ENCODE peak calls at places on chromosomes 3 and 15, in nine cellular contexts. One of them, this sample, is unnamed.

GRCh38 chr3:133271491-133271890 is 128.4 kb upstream of the BFSP2 start:
- DNase-seq in fibroblast of lung: peak; percentile 28
- DNase-seq in colonic mucosa: no peak
- DNase-seq in heart right ventricle: no peak
- DNase-seq in heart left ventricle: no peak
- DNase-seq in CD8-positive, alpha-beta T cell: no peak
- DNase-seq in ascending aorta: no peak
- DNase-seq in left ventricle myocardium inferior: no peak
- DNase-seq in GM23338: peak; percentile 43
- DNase-seq in this sample: no peak

GRCh38 chr15:71732636-71733035 is 77.7 kb upstream of the NR2E3 start:
- DNase-seq in colonic mucosa: peak; percentile 64
- DNase-seq in ascending aorta: no peak
- DNase-seq in fibroblast of lung: no peak
- DNase-seq in CD8-positive, alpha-beta T cell: no peak
- DNase-seq in heart right ventricle: no peak
- DNase-seq in GM23338: no peak
- DNase-seq in left ventricle myocardium inferior: no peak
- DNase-seq in heart left ventricle: no peak
- DNase-seq in this sample: no peak

GRCh38 chr3:151086484-151087456 is 1.3 kb downstream of the MED12L start:
- DNase-seq in ascending aorta: no peak
- DNase-seq in fibroblast of lung: peak; percentile 84
- DNase-seq in heart left ventricle: peak; percentile 77
- DNase-seq in left ventricle myocardium inferior: peak; percentile 65
- DNase-seq in colonic mucosa: peak; percentile 59
- DNase-seq in CD8-positive, alpha-beta T cell: peak; percentile 67
- DNase-seq in GM23338: peak; percentile 84
- DNase-seq in heart right ventricle: peak; percentile 67
- DNase-seq in this sample: peak; percentile 87

GRCh38 chr3:101065962-101066361 is 72.7 kb upstream of the ABI3BP start:
- DNase-seq in colonic mucosa: no peak
- DNase-seq in GM23338: no peak
- DNase-seq in heart right ventricle: no peak
- DNase-seq in fibroblast of lung: peak; percentile 86
- DNase-seq in left ventricle myocardium inferior: no peak
- DNase-seq in heart left ventricle: no peak
- DNase-seq in ascending aorta: no peak
- DNase-seq in CD8-positive, alpha-beta T cell: no peak
- DNase-seq in this sample: no peak

GRCh38 chr3:48784426-48785120 is 63.1 kb downstream of the PRKAR2A start:
- DNase-seq in fibroblast of lung: peak; percentile 31
- DNase-seq in ascending aorta: no peak
- DNase-seq in heart left ventricle: no peak
- DNase-seq in left ventricle myocardium inferior: no peak
- DNase-seq in colonic mucosa: no peak
- DNase-seq in heart right ventricle: no peak
- DNase-seq in CD8-positive, alpha-beta T cell: no peak
- DNase-seq in GM23338: no peak
- DNase-seq in this sample: no peak

GRCh38 chr3:40505599-40506462 is at the start of gene ZNF620:
- DNase-seq in ascending aorta: peak; percentile 12
- DNase-seq in heart left ventricle: peak; percentile 88
- DNase-seq in CD8-positive, alpha-beta T cell: peak; percentile 48
- DNase-seq in GM23338: peak; percentile 96
- DNase-seq in colonic mucosa: peak; percentile 80
- DNase-seq in heart right ventricle: peak; percentile 73
- DNase-seq in left ventricle myocardium inferior: peak; percentile 72
- DNase-seq in fibroblast of lung: peak; percentile 59
- DNase-seq in this sample: peak; percentile 85

GRCh38 chr3:52552089-52552488 is 15.7 kb downstream of the UQCC5 start:
- DNase-seq in fibroblast of lung: no peak
- DNase-seq in ascending aorta: no peak
- DNase-seq in GM23338: no peak
- DNase-seq in heart left ventricle: no peak
- DNase-seq in left ventricle myocardium inferior: no peak
- DNase-seq in CD8-positive, alpha-beta T cell: no peak
- DNase-seq in colonic mucosa: no peak
- DNase-seq in heart right ventricle: no peak
- DNase-seq in this sample: no peak

GRCh38 chr3:54433846-54434245 is 311.5 kb downstream of the CACNA2D3 start:
- DNase-seq in colonic mucosa: no peak
- DNase-seq in CD8-positive, alpha-beta T cell: no peak
- DNase-seq in GM23338: peak; percentile 92
- DNase-seq in heart left ventricle: no peak
- DNase-seq in ascending aorta: no peak
- DNase-seq in heart right ventricle: no peak
- DNase-seq in left ventricle myocardium inferior: no peak
- DNase-seq in fibroblast of lung: no peak
- DNase-seq in this sample: no peak

GRCh38 chr3:109050591-109051167 is 67.3 kb downstream of the MORC1 start:
- DNase-seq in ascending aorta: no peak
- DNase-seq in colonic mucosa: peak; percentile 23
- DNase-seq in fibroblast of lung: peak; percentile 39
- DNase-seq in left ventricle myocardium inferior: no peak
- DNase-seq in heart right ventricle: no peak
- DNase-seq in CD8-positive, alpha-beta T cell: peak; percentile 7
- DNase-seq in heart left ventricle: no peak
- DNase-seq in GM23338: peak; percentile 48
- DNase-seq in this sample: peak; percentile 20

GRCh38 chr3:13135251-13135810 is 62.1 kb upstream of the IQSEC1 start:
- DNase-seq in left ventricle myocardium inferior: no peak
- DNase-seq in GM23338: no peak
- DNase-seq in fibroblast of lung: no peak
- DNase-seq in heart right ventricle: no peak
- DNase-seq in heart left ventricle: no peak
- DNase-seq in ascending aorta: no peak
- DNase-seq in colonic mucosa: no peak
- DNase-seq in CD8-positive, alpha-beta T cell: no peak
- DNase-seq in this sample: no peak

GRCh38 chr15:37032091-37032775 is 68.1 kb downstream of the MEIS2 start:
- DNase-seq in heart right ventricle: no peak
- DNase-seq in heart left ventricle: no peak
- DNase-seq in GM23338: no peak
- DNase-seq in fibroblast of lung: no peak
- DNase-seq in ascending aorta: no peak
- DNase-seq in left ventricle myocardium inferior: no peak
- DNase-seq in CD8-positive, alpha-beta T cell: no peak
- DNase-seq in colonic mucosa: no peak
- DNase-seq in this sample: no peak

GRCh38 chr15:71761649-71762048 is 48.7 kb upstream of the NR2E3 start:
- DNase-seq in ascending aorta: no peak
- DNase-seq in heart right ventricle: no peak
- DNase-seq in colonic mucosa: peak; percentile 79
- DNase-seq in GM23338: no peak
- DNase-seq in fibroblast of lung: peak; percentile 68
- DNase-seq in heart left ventricle: peak; percentile 79
- DNase-seq in left ventricle myocardium inferior: no peak
- DNase-seq in CD8-positive, alpha-beta T cell: no peak
- DNase-seq in this sample: peak; percentile 80

GRCh38 chr3:185699927-185700326 is 113.8 kb downstream of the SENP2 start:
- DNase-seq in colonic mucosa: no peak
- DNase-seq in GM23338: no peak
- DNase-seq in fibroblast of lung: no peak
- DNase-seq in CD8-positive, alpha-beta T cell: no peak
- DNase-seq in left ventricle myocardium inferior: no peak
- DNase-seq in heart right ventricle: no peak
- DNase-seq in heart left ventricle: no peak
- DNase-seq in ascending aorta: no peak
- DNase-seq in this sample: no peak

GRCh38 chr3:18951333-18951732 is 197.0 kb upstream of the KCNH8 start:
- DNase-seq in ascending aorta: no peak
- DNase-seq in left ventricle myocardium inferior: no peak
- DNase-seq in fibroblast of lung: no peak
- DNase-seq in colonic mucosa: no peak
- DNase-seq in heart right ventricle: no peak
- DNase-seq in GM23338: no peak
- DNase-seq in CD8-positive, alpha-beta T cell: no peak
- DNase-seq in heart left ventricle: no peak
- DNase-seq in this sample: no peak

GRCh38 chr3:66441692-66442091 is 59.1 kb downstream of the LRIG1 start:
- DNase-seq in left ventricle myocardium inferior: no peak
- DNase-seq in CD8-positive, alpha-beta T cell: no peak
- DNase-seq in GM23338: no peak
- DNase-seq in heart left ventricle: no peak
- DNase-seq in heart right ventricle: no peak
- DNase-seq in ascending aorta: no peak
- DNase-seq in colonic mucosa: no peak
- DNase-seq in fibroblast of lung: no peak
- DNase-seq in this sample: no peak

GRCh38 chr3:66439666-66440344 is 61.0 kb downstream of the LRIG1 start:
- DNase-seq in GM23338: no peak
- DNase-seq in fibroblast of lung: no peak
- DNase-seq in colonic mucosa: no peak
- DNase-seq in ascending aorta: no peak
- DNase-seq in heart left ventricle: no peak
- DNase-seq in heart right ventricle: no peak
- DNase-seq in CD8-positive, alpha-beta T cell: no peak
- DNase-seq in left ventricle myocardium inferior: no peak
- DNase-seq in this sample: no peak

GRCh38 chr3:66443404-66443803 is 57.4 kb downstream of the LRIG1 start:
- DNase-seq in left ventricle myocardium inferior: no peak
- DNase-seq in ascending aorta: no peak
- DNase-seq in CD8-positive, alpha-beta T cell: no peak
- DNase-seq in GM23338: no peak
- DNase-seq in colonic mucosa: no peak
- DNase-seq in heart right ventricle: no peak
- DNase-seq in fibroblast of lung: no peak
- DNase-seq in heart left ventricle: no peak
- DNase-seq in this sample: no peak

GRCh38 chr3:66442254-66443249 is 58.3 kb downstream of the LRIG1 start:
- DNase-seq in left ventricle myocardium inferior: peak; percentile 79
- DNase-seq in GM23338: peak; percentile 94
- DNase-seq in heart left ventricle: peak; percentile 82
- DNase-seq in colonic mucosa: peak; percentile 91
- DNase-seq in CD8-positive, alpha-beta T cell: no peak
- DNase-seq in ascending aorta: no peak
- DNase-seq in fibroblast of lung: peak; percentile 84
- DNase-seq in heart right ventricle: peak; percentile 66
- DNase-seq in this sample: peak; percentile 45

GRCh38 chr3:66441124-66441523 is 59.7 kb downstream of the LRIG1 start:
- DNase-seq in CD8-positive, alpha-beta T cell: no peak
- DNase-seq in fibroblast of lung: peak; percentile 40
- DNase-seq in heart left ventricle: no peak
- DNase-seq in ascending aorta: no peak
- DNase-seq in left ventricle myocardium inferior: no peak
- DNase-seq in heart right ventricle: no peak
- DNase-seq in colonic mucosa: no peak
- DNase-seq in GM23338: peak; percentile 44
- DNase-seq in this sample: no peak
- H3K4me3 ChIP-seq in CD8-positive, alpha-beta T cell: no peak overlapping the region
- H3K4me3 ChIP-seq in fibroblast of lung: no peak overlapping the region
- H3K4me3 ChIP-seq in heart left ventricle: no peak overlapping the region
- H3K4me3 ChIP-seq in ascending aorta: no peak overlapping the region
- H3K4me3 ChIP-seq in left ventricle myocardium inferior: no peak overlapping the region
- H3K4me3 ChIP-seq in heart right ventricle: no peak overlapping the region
- H3K4me3 ChIP-seq in colonic mucosa: no peak overlapping the region
- H3K4me3 ChIP-seq in GM23338: peak overlapping the region; percentile 32
- H3K4me3 ChIP-seq in this sample: no peak overlapping the region

GRCh38 chr15:66017009-66017408 is 147.7 kb downstream of the RAB11A start:
- DNase-seq in GM23338: no peak
- DNase-seq in CD8-positive, alpha-beta T cell: no peak
- DNase-seq in left ventricle myocardium inferior: no peak
- DNase-seq in colonic mucosa: no peak
- DNase-seq in heart right ventricle: no peak
- DNase-seq in fibroblast of lung: no peak
- DNase-seq in heart left ventricle: no peak
- DNase-seq in ascending aorta: no peak
- DNase-seq in this sample: no peak

GRCh38 chr15:66016199-66016598 is 146.9 kb downstream of the RAB11A start:
- DNase-seq in ascending aorta: no peak
- DNase-seq in GM23338: no peak
- DNase-seq in heart left ventricle: no peak
- DNase-seq in CD8-positive, alpha-beta T cell: no peak
- DNase-seq in colonic mucosa: no peak
- DNase-seq in fibroblast of lung: no peak
- DNase-seq in left ventricle myocardium inferior: no peak
- DNase-seq in heart right ventricle: no peak
- DNase-seq in this sample: no peak

GRCh38 chr15:66014639-66015182 is 145.4 kb downstream of the RAB11A start:
- DNase-seq in colonic mucosa: no peak
- DNase-seq in CD8-positive, alpha-beta T cell: no peak
- DNase-seq in left ventricle myocardium inferior: no peak
- DNase-seq in ascending aorta: no peak
- DNase-seq in GM23338: no peak
- DNase-seq in heart left ventricle: no peak
- DNase-seq in fibroblast of lung: no peak
- DNase-seq in heart right ventricle: no peak
- DNase-seq in this sample: no peak

GRCh38 chr15:66018178-66018797 is 149.0 kb downstream of the RAB11A start:
- DNase-seq in colonic mucosa: no peak
- DNase-seq in left ventricle myocardium inferior: no peak
- DNase-seq in GM23338: no peak
- DNase-seq in CD8-positive, alpha-beta T cell: no peak
- DNase-seq in heart right ventricle: no peak
- DNase-seq in fibroblast of lung: no peak
- DNase-seq in heart left ventricle: no peak
- DNase-seq in ascending aorta: no peak
- DNase-seq in this sample: no peak

GRCh38 chr15:66014022-66014421 is 144.7 kb downstream of the RAB11A start:
- DNase-seq in heart right ventricle: no peak
- DNase-seq in GM23338: no peak
- DNase-seq in left ventricle myocardium inferior: no peak
- DNase-seq in heart left ventricle: no peak
- DNase-seq in ascending aorta: no peak
- DNase-seq in CD8-positive, alpha-beta T cell: no peak
- DNase-seq in fibroblast of lung: no peak
- DNase-seq in colonic mucosa: no peak
- DNase-seq in this sample: no peak
- H3K27ac ChIP-seq in heart right ventricle: no peak overlapping the region
- H3K27ac ChIP-seq in GM23338: no peak overlapping the region
- H3K27ac ChIP-seq in left ventricle myocardium inferior: no peak overlapping the region
- H3K27ac ChIP-seq in heart left ventricle: no peak overlapping the region
- H3K27ac ChIP-seq in ascending aorta: no peak overlapping the region
- H3K27ac ChIP-seq in CD8-positive, alpha-beta T cell: no peak overlapping the region
- H3K27ac ChIP-seq in fibroblast of lung: no peak overlapping the region
- H3K27ac ChIP-seq in colonic mucosa: no peak overlapping the region
- H3K27ac ChIP-seq in this sample: no peak overlapping the region

GRCh38 chr3:123755085-123755484 is 129.0 kb downstream of the MYLK start:
- DNase-seq in ascending aorta: no peak
- DNase-seq in CD8-positive, alpha-beta T cell: no peak
- DNase-seq in fibroblast of lung: no peak
- DNase-seq in heart left ventricle: no peak
- DNase-seq in GM23338: no peak
- DNase-seq in colonic mucosa: peak; percentile 79
- DNase-seq in heart right ventricle: no peak
- DNase-seq in left ventricle myocardium inferior: no peak
- DNase-seq in this sample: no peak
- H3K4me3 ChIP-seq in ascending aorta: no peak overlapping the region
- H3K4me3 ChIP-seq in CD8-positive, alpha-beta T cell: no peak overlapping the region
- H3K4me3 ChIP-seq in fibroblast of lung: no peak overlapping the region
- H3K4me3 ChIP-seq in heart left ventricle: no peak overlapping the region
- H3K4me3 ChIP-seq in GM23338: no peak overlapping the region
- H3K4me3 ChIP-seq in colonic mucosa: no peak overlapping the region
- H3K4me3 ChIP-seq in heart right ventricle: no peak overlapping the region
- H3K4me3 ChIP-seq in left ventricle myocardium inferior: no peak overlapping the region
- H3K4me3 ChIP-seq in this sample: no peak overlapping the region

DNA sequence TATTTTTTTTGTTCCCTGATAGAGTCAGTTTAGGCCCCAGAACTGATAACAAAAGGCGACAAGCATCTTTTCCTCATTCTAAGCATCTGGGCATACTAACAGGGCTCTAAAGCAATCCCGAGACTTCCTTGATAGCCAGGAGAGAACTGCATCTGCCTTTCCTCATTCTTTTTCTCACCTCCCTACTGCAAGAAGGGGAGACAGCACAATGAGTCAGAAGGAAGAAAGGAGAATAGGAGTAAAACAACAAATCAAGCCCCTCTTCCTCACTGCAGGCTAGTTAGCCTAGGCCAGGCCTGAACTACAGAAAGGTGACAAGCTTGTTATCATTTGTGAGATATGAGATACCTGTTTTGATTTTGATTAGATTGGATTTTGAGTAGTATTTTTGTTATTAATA is 97.9 kb downstream of the NAALADL2 start:
- DNase-seq in heart left ventricle: no peak
- DNase-seq in heart right ventricle: no peak
- DNase-seq in ascending aorta: no peak
- DNase-seq in colonic mucosa: no peak
- DNase-seq in left ventricle myocardium inferior: no peak
- DNase-seq in CD8-positive, alpha-beta T cell: no peak
- DNase-seq in GM23338: no peak
- DNase-seq in fibroblast of lung: no peak
- DNase-seq in this sample: no peak
- H3K27ac ChIP-seq in heart left ventricle: no peak overlapping the region
- H3K27ac ChIP-seq in heart right ventricle: no peak overlapping the region
- H3K27ac ChIP-seq in ascending aorta: peak overlapping the region; percentile 29
- H3K27ac ChIP-seq in colonic mucosa: no peak overlapping the region
- H3K27ac ChIP-seq in left ventricle myocardium inferior: no peak overlapping the region
- H3K27ac ChIP-seq in CD8-positive, alpha-beta T cell: no peak overlapping the region
- H3K27ac ChIP-seq in GM23338: no peak overlapping the region
- H3K27ac ChIP-seq in fibroblast of lung: peak overlapping the region; percentile 65
- H3K27ac ChIP-seq in this sample: no peak overlapping the region

This sample was measured in adrenal gland.